ENCODE peak calls at places on chromosomes 12 and 14, in ten cellular contexts. One of them, this sample, is unnamed.

GRCh38 chr12:106581543-106582263 is 1.1 kb upstream of the RFX4 start:
- DNase-seq in hippocampal formation: no peak
- DNase-seq in nucleus accumbens: no peak
- DNase-seq in activated naive CD4-positive, alpha-beta T cell: no peak
- DNase-seq in neural crest cell: peak; percentile 73
- DNase-seq in GM12865: no peak
- DNase-seq in ELF-1: peak; percentile 60
- DNase-seq in astrocyte: no peak
- DNase-seq in Kasumi-1: no peak
- DNase-seq in activated naive CD8-positive, alpha-beta T cell treated with anti-CD3 and anti-CD28 coated beads, Interleukin-2, amount 50 U/mL, for 16 hours: no peak
- DNase-seq in this sample: no peak

GRCh38 chr14:93085916-93086315 is 29.8 kb downstream of the ITPK1 start:
- DNase-seq in hippocampal formation: no peak
- DNase-seq in ELF-1: peak; percentile 74
- DNase-seq in activated naive CD8-positive, alpha-beta T cell treated with anti-CD3 and anti-CD28 coated beads, Interleukin-2, amount 50 U/mL, for 16 hours: no peak
- DNase-seq in Kasumi-1: no peak
- DNase-seq in neural crest cell: no peak
- DNase-seq in astrocyte: peak; percentile 24
- DNase-seq in nucleus accumbens: no peak
- DNase-seq in activated naive CD4-positive, alpha-beta T cell: no peak
- DNase-seq in GM12865: no peak
- DNase-seq in this sample: no peak

GRCh38 chr12:58803893-58804292 is 116.4 kb downstream of the LRIG3 start:
- DNase-seq in neural crest cell: no peak
- DNase-seq in ELF-1: no peak
- DNase-seq in Kasumi-1: peak; percentile 3
- DNase-seq in GM12865: no peak
- DNase-seq in activated naive CD4-positive, alpha-beta T cell: no peak
- DNase-seq in astrocyte: peak; percentile 97
- DNase-seq in nucleus accumbens: no peak
- DNase-seq in activated naive CD8-positive, alpha-beta T cell treated with anti-CD3 and anti-CD28 coated beads, Interleukin-2, amount 50 U/mL, for 16 hours: no peak
- DNase-seq in hippocampal formation: no peak
- DNase-seq in this sample: no peak

GRCh38 chr12:112768278-112768677 is 23.3 kb upstream of the RPH3A start:
- DNase-seq in astrocyte: no peak
- DNase-seq in neural crest cell: no peak
- DNase-seq in activated naive CD8-positive, alpha-beta T cell treated with anti-CD3 and anti-CD28 coated beads, Interleukin-2, amount 50 U/mL, for 16 hours: no peak
- DNase-seq in activated naive CD4-positive, alpha-beta T cell: no peak
- DNase-seq in nucleus accumbens: no peak
- DNase-seq in ELF-1: no peak
- DNase-seq in hippocampal formation: no peak
- DNase-seq in GM12865: no peak
- DNase-seq in Kasumi-1: no peak
- DNase-seq in this sample: no peak

GRCh38 chr12:120669055-120669828 is 17.7 kb upstream of the MLEC start:
- DNase-seq in neural crest cell: peak; percentile 28
- DNase-seq in astrocyte: no peak
- DNase-seq in Kasumi-1: no peak
- DNase-seq in nucleus accumbens: no peak
- DNase-seq in activated naive CD8-positive, alpha-beta T cell treated with anti-CD3 and anti-CD28 coated beads, Interleukin-2, amount 50 U/mL, for 16 hours: no peak
- DNase-seq in hippocampal formation: no peak
- DNase-seq in GM12865: peak; percentile 75
- DNase-seq in activated naive CD4-positive, alpha-beta T cell: no peak
- DNase-seq in ELF-1: no peak
- DNase-seq in this sample: peak; percentile 66

GRCh38 chr14:65131176-65131765 is 29.0 kb upstream of the MAX start:
- DNase-seq in neural crest cell: no peak
- DNase-seq in astrocyte: peak; percentile 65
- DNase-seq in Kasumi-1: no peak
- DNase-seq in activated naive CD8-positive, alpha-beta T cell treated with anti-CD3 and anti-CD28 coated beads, Interleukin-2, amount 50 U/mL, for 16 hours: no peak
- DNase-seq in ELF-1: no peak
- DNase-seq in GM12865: no peak
- DNase-seq in nucleus accumbens: no peak
- DNase-seq in activated naive CD4-positive, alpha-beta T cell: no peak
- DNase-seq in hippocampal formation: no peak
- DNase-seq in this sample: peak; percentile 64

GRCh38 chr12:31589582-31589895 is 1.4 kb downstream of the DENND5B start:
- DNase-seq in activated naive CD8-positive, alpha-beta T cell treated with anti-CD3 and anti-CD28 coated beads, Interleukin-2, amount 50 U/mL, for 16 hours: no peak
- DNase-seq in astrocyte: no peak
- DNase-seq in hippocampal formation: peak; percentile 55
- DNase-seq in activated naive CD4-positive, alpha-beta T cell: no peak
- DNase-seq in ELF-1: no peak
- DNase-seq in neural crest cell: no peak
- DNase-seq in GM12865: peak; percentile 85
- DNase-seq in Kasumi-1: peak; percentile 53
- DNase-seq in nucleus accumbens: no peak
- DNase-seq in this sample: no peak

GRCh38 chr12:89893972-89894706 is 185.5 kb upstream of the ATP2B1 start:
- DNase-seq in neural crest cell: no peak
- DNase-seq in ELF-1: no peak
- DNase-seq in GM12865: peak; percentile 29
- DNase-seq in nucleus accumbens: no peak
- DNase-seq in activated naive CD4-positive, alpha-beta T cell: no peak
- DNase-seq in astrocyte: peak; percentile 39
- DNase-seq in hippocampal formation: no peak
- DNase-seq in Kasumi-1: no peak
- DNase-seq in activated naive CD8-positive, alpha-beta T cell treated with anti-CD3 and anti-CD28 coated beads, Interleukin-2, amount 50 U/mL, for 16 hours: no peak
- DNase-seq in this sample: no peak

GRCh38 chr12:65775720-65776119 is 48.6 kb upstream of the HMGA2 start:
- DNase-seq in ELF-1: no peak
- DNase-seq in neural crest cell: no peak
- DNase-seq in Kasumi-1: no peak
- DNase-seq in activated naive CD4-positive, alpha-beta T cell: no peak
- DNase-seq in astrocyte: no peak
- DNase-seq in activated naive CD8-positive, alpha-beta T cell treated with anti-CD3 and anti-CD28 coated beads, Interleukin-2, amount 50 U/mL, for 16 hours: no peak
- DNase-seq in nucleus accumbens: no peak
- DNase-seq in hippocampal formation: no peak
- DNase-seq in GM12865: no peak
- DNase-seq in this sample: no peak

GRCh38 chr14:105077649-105077995 is 12.4 kb upstream of the GPR132 start:
- DNase-seq in nucleus accumbens: no peak
- DNase-seq in GM12865: no peak
- DNase-seq in hippocampal formation: no peak
- DNase-seq in ELF-1: no peak
- DNase-seq in activated naive CD8-positive, alpha-beta T cell treated with anti-CD3 and anti-CD28 coated beads, Interleukin-2, amount 50 U/mL, for 16 hours: no peak
- DNase-seq in astrocyte: no peak
- DNase-seq in Kasumi-1: no peak
- DNase-seq in activated naive CD4-positive, alpha-beta T cell: no peak
- DNase-seq in neural crest cell: no peak
- DNase-seq in this sample: no peak

GRCh38 chr12:79959484-79959883 is 24.6 kb upstream of the PPP1R12A start:
- DNase-seq in activated naive CD4-positive, alpha-beta T cell: no peak
- DNase-seq in activated naive CD8-positive, alpha-beta T cell treated with anti-CD3 and anti-CD28 coated beads, Interleukin-2, amount 50 U/mL, for 16 hours: no peak
- DNase-seq in nucleus accumbens: no peak
- DNase-seq in neural crest cell: no peak
- DNase-seq in GM12865: no peak
- DNase-seq in Kasumi-1: no peak
- DNase-seq in hippocampal formation: peak; percentile 19
- DNase-seq in ELF-1: no peak
- DNase-seq in astrocyte: no peak
- DNase-seq in this sample: no peak

GRCh38 chr12:115763376-115763775 is 514.1 kb downstream of the MED13L start:
- DNase-seq in activated naive CD8-positive, alpha-beta T cell treated with anti-CD3 and anti-CD28 coated beads, Interleukin-2, amount 50 U/mL, for 16 hours: no peak
- DNase-seq in nucleus accumbens: no peak
- DNase-seq in GM12865: no peak
- DNase-seq in astrocyte: no peak
- DNase-seq in neural crest cell: no peak
- DNase-seq in ELF-1: no peak
- DNase-seq in Kasumi-1: no peak
- DNase-seq in activated naive CD4-positive, alpha-beta T cell: no peak
- DNase-seq in hippocampal formation: no peak
- DNase-seq in this sample: no peak

GRCh38 chr14:91899777-91900176 is 32.4 kb upstream of the TC2N start:
- DNase-seq in GM12865: no peak
- DNase-seq in nucleus accumbens: no peak
- DNase-seq in activated naive CD8-positive, alpha-beta T cell treated with anti-CD3 and anti-CD28 coated beads, Interleukin-2, amount 50 U/mL, for 16 hours: no peak
- DNase-seq in Kasumi-1: no peak
- DNase-seq in ELF-1: no peak
- DNase-seq in neural crest cell: no peak
- DNase-seq in hippocampal formation: no peak
- DNase-seq in astrocyte: no peak
- DNase-seq in activated naive CD4-positive, alpha-beta T cell: no peak
- DNase-seq in this sample: no peak

GRCh38 chr12:11875414-11875935 is 195.3 kb upstream of the BCL2L14 start:
- DNase-seq in activated naive CD8-positive, alpha-beta T cell treated with anti-CD3 and anti-CD28 coated beads, Interleukin-2, amount 50 U/mL, for 16 hours: no peak
- DNase-seq in hippocampal formation: no peak
- DNase-seq in astrocyte: no peak
- DNase-seq in nucleus accumbens: no peak
- DNase-seq in Kasumi-1: no peak
- DNase-seq in GM12865: peak; percentile 38
- DNase-seq in neural crest cell: no peak
- DNase-seq in activated naive CD4-positive, alpha-beta T cell: no peak
- DNase-seq in ELF-1: no peak
- DNase-seq in this sample: no peak

GRCh38 chr12:9319842-9320173 is 111.6 kb upstream of the PZP start:
- DNase-seq in Kasumi-1: no peak
- DNase-seq in GM12865: no peak
- DNase-seq in neural crest cell: no peak
- DNase-seq in activated naive CD8-positive, alpha-beta T cell treated with anti-CD3 and anti-CD28 coated beads, Interleukin-2, amount 50 U/mL, for 16 hours: no peak
- DNase-seq in activated naive CD4-positive, alpha-beta T cell: no peak
- DNase-seq in ELF-1: no peak
- DNase-seq in hippocampal formation: no peak
- DNase-seq in astrocyte: no peak
- DNase-seq in nucleus accumbens: no peak
- DNase-seq in this sample: no peak

GRCh38 chr14:102544034-102544744 is 34.6 kb upstream of the ANKRD9 start:
- DNase-seq in Kasumi-1: no peak
- DNase-seq in nucleus accumbens: no peak
- DNase-seq in activated naive CD8-positive, alpha-beta T cell treated with anti-CD3 and anti-CD28 coated beads, Interleukin-2, amount 50 U/mL, for 16 hours: no peak
- DNase-seq in neural crest cell: no peak
- DNase-seq in activated naive CD4-positive, alpha-beta T cell: no peak
- DNase-seq in GM12865: no peak
- DNase-seq in hippocampal formation: no peak
- DNase-seq in astrocyte: no peak
- DNase-seq in ELF-1: peak; percentile 73
- DNase-seq in this sample: no peak

GRCh38 chr14:62017651-62018230 is 255.5 kb downstream of the SNAPC1 start:
- DNase-seq in activated naive CD4-positive, alpha-beta T cell: no peak
- DNase-seq in ELF-1: no peak
- DNase-seq in hippocampal formation: no peak
- DNase-seq in activated naive CD8-positive, alpha-beta T cell treated with anti-CD3 and anti-CD28 coated beads, Interleukin-2, amount 50 U/mL, for 16 hours: no peak
- DNase-seq in astrocyte: no peak
- DNase-seq in neural crest cell: no peak
- DNase-seq in nucleus accumbens: no peak
- DNase-seq in Kasumi-1: no peak
- DNase-seq in GM12865: no peak
- DNase-seq in this sample: no peak